ENCODE peak calls at places on chromosomes 5 and 9, in eight cellular contexts. T, X, G, I, Z, N, M and F are unnamed samples. For H3K4me1, the result is how much of the 10 kb centered on the place peaks cover.

GRCh38 chr9:83444110-83444509 is 94.1 kb downstream of the FRMD3 start:
- DNase-seq in T (no peak), M (no peak), Z (no peak), I (no peak), G (peak), N (no peak), X (no peak), F (no peak)

GRCh38 chr9:89419978-89420394 is 77.9 kb downstream of the SEMA4D start:
- DNase-seq in X (no peak), T (peak), Z (no peak), G (no peak), M (no peak), N (no peak), I (no peak), F (peak)

GRCh38 chr9:89380437-89381307 is 62.4 kb downstream of the SECISBP2 start:
- DNase-seq in M (no peak), X (no peak), N (no peak), G (no peak), T (no peak), Z (no peak), I (no peak), F (peak)

GRCh38 chr9:21110708-21111576 is 30.7 kb downstream of the IFNW1 start:
- DNase-seq in Z (no peak), X (peak), N (no peak), T (no peak), G (no peak), M (no peak), I (peak), F (no peak)

GRCh38 chr9:128024761-128025308 is 42.3 kb downstream of the NAIF1 start:
- DNase-seq in Z (no peak), T (no peak), X (no peak), N (no peak), G (no peak), I (no peak), M (no peak), F (no peak)

GRCh38 chr9:36730414-36730813 is 157.7 kb downstream of the MELK start:
- DNase-seq in T (no peak), N (no peak), I (no peak), X (no peak), G (no peak), Z (no peak), M (no peak), F (no peak)

GRCh38 chr5:10702040-10702629 is 58.9 kb downstream of the DAP start:
- DNase-seq in Z (no peak), X (peak), N (no peak), I (peak), M (no peak), G (no peak), T (no peak), F (no peak)

GRCh38 chr5:42767491-42768105 is 11.0 kb downstream of the CCDC152 start:
- DNase-seq in N (no peak), I (peak), T (no peak), Z (no peak), M (no peak), X (no peak), G (no peak), F (no peak)

GRCh38 chr5:110269478-110270142 is 456.9 kb downstream of the TMEM232 start:
- DNase-seq in M (no peak), G (no peak), T (no peak), N (no peak), X (no peak), Z (no peak), I (no peak), F (no peak)

GRCh38 chr5:73119492-73120157 is 750 bp upstream of the TMEM171 start:
- DNase-seq in G (peak), X (no peak), M (no peak), T (peak), N (no peak), I (no peak), Z (no peak), F (peak)

GRCh38 chr9:136831002-136831719 is 11.1 kb upstream of the AJM1 start:
- DNase-seq in G (no peak), I (no peak), T (peak), M (no peak), N (no peak), Z (no peak), X (no peak), F (peak)

GRCh38 chr5:151811593-151812321 is 40.0 kb downstream of the G3BP1 start:
- DNase-seq in G (no peak), N (no peak), Z (no peak), M (no peak), X (no peak), T (no peak), I (peak), F (no peak)

GRCh38 chr5:171122372-171122771 is 186.7 kb upstream of the TLX3 start:
- DNase-seq in T (no peak), G (no peak), Z (no peak), X (no peak), I (no peak), M (no peak), N (no peak), F (no peak)

GRCh38 chr9:121362813-121363585 is 7.1 kb downstream of the STOM start:
- DNase-seq in Z (no peak), X (no peak), I (peak), M (no peak), N (no peak), G (no peak), T (no peak), F (no peak)

GRCh38 chr9:121367651-121368510 is 2.2 kb downstream of the STOM start:
- DNase-seq in N (no peak), T (no peak), G (no peak), I (no peak), M (no peak), X (no peak), Z (no peak), F (no peak)

GRCh38 chr9:121359358-121360294 is 10.4 kb downstream of the STOM start:
- DNase-seq in N (no peak), I (no peak), X (no peak), G (no peak), T (no peak), M (no peak), Z (no peak), F (no peak)

GRCh38 chr9:121360975-121361374 is 9.1 kb downstream of the STOM start:
- DNase-seq in X (no peak), G (no peak), I (peak), T (no peak), Z (no peak), M (no peak), N (no peak), F (no peak)

DNA sequence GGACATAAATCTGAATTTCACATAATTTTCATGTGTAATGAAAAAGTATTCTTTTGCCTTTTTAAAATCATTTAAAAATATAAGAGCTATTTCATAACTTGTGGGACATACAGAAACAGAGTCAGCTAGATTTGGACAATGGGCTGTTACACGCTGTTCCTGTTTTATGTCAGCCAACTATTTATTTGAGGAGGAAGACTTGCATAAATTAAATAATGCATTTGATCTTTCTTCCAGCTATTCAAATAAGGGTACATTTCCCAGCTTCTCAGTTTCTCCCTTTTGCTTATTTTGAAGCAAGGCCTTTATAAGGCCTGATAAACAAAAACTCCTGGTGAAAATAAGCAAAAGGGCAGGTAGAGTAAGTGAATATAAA is 6.5 kb downstream of the STOM start:
- DNase-seq in G (no peak), X (no peak), Z (no peak), M (no peak), I (no peak), N (no peak), T (no peak), F (no peak)
- H3K4me1 ChIP-seq in G (half or more), X (under half), Z (half or more), M (half or more), I (under half), N (under half), T (under half), F (half or more)

GRCh38 chr9:7033611-7034010 is 275.8 kb downstream of the KDM4C start:
- DNase-seq in T (no peak), Z (no peak), X (no peak), M (no peak), I (no peak), N (no peak), G (no peak), F (no peak)

GRCh38 chr9:7028591-7028990 is 270.8 kb downstream of the KDM4C start:
- DNase-seq in T (no peak), Z (no peak), I (peak), G (no peak), N (no peak), X (no peak), M (no peak), F (peak)

GRCh38 chr9:7033091-7033490 is 275.3 kb downstream of the KDM4C start:
- DNase-seq in X (no peak), N (no peak), I (no peak), M (no peak), T (no peak), Z (no peak), G (no peak), F (no peak)

GRCh38 chr9:7027996-7028395 is 270.2 kb downstream of the KDM4C start:
- DNase-seq in M (no peak), X (no peak), N (no peak), Z (no peak), I (no peak), T (no peak), G (no peak), F (no peak)
- H3K4me1 ChIP-seq in M (under half), X (under half), N (under half), Z (under half), I (under half), T (under half), G (under half), F (under half)

DNA sequence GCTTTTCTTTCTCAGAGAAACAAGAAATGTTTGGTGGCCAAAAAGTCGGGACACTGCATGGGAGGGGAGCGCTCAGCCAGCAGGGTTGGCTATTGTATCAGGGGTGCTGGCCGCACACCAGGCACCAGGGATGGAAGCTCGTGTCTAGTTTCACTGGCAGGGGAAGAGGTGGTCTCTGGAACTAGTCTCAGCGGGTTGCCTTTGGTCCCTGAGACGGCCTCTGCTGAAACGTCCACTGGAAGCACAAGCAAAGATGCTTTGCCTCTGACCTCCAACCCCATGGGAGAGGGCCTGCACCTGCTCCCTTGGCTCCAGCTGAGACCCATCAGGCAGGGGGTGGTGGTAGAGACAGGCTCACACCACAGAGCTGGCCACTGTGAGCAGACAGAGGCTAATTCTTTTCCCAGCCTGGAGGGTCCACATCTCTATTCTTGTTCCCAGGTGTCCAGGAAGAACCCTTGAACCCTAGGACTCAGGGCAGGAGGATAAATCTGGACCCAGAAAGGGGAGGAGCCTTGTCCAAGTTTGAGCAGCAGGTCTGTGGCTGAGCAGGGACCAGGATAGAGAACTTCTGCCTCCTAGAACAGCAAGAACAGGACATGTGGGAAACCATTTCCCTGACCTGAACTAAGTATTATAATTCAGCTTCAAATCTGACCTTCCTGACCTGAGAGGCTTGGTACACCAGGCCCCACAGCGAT is 102.6 kb downstream of the RGS3 start:
- DNase-seq in Z (peak), M (no peak), T (no peak), N (no peak), X (no peak), I (no peak), G (no peak), F (peak)
- H3K4me1 ChIP-seq in Z (under half), M (half or more), T (under half), N (under half), X (under half), I (under half), G (half or more), F (half or more)

GRCh38 chr5:158737536-158738027 is 362.1 kb downstream of the EBF1 start:
- DNase-seq in T (no peak), N (no peak), X (no peak), Z (no peak), I (no peak), M (no peak), G (no peak), F (no peak)

GRCh38 chr5:158740358-158740757 is 359.4 kb downstream of the EBF1 start:
- DNase-seq in Z (no peak), I (no peak), M (no peak), T (no peak), X (no peak), G (no peak), N (no peak), F (no peak)

GRCh38 chr5:158739941-158740340 is 359.8 kb downstream of the EBF1 start:
- DNase-seq in M (no peak), N (no peak), Z (no peak), X (no peak), G (no peak), T (no peak), I (no peak), F (no peak)

GRCh38 chr5:158732345-158732744 is 367.4 kb downstream of the EBF1 start:
- DNase-seq in N (no peak), I (no peak), M (no peak), Z (no peak), G (no peak), T (no peak), X (no peak), F (no peak)

GRCh38 chr5:158736134-158736533 is 363.6 kb downstream of the EBF1 start:
- DNase-seq in X (no peak), I (no peak), N (no peak), Z (no peak), G (no peak), M (no peak), T (no peak), F (no peak)
- H3K4me1 ChIP-seq in X (under half), I (under half), N (under half), Z (under half), G (under half), M (under half), T (under half), F (under half)

GRCh38 chr5:78731884-78732283 is 83.3 kb upstream of the LHFPL2 start:
- DNase-seq in T (no peak), X (no peak), I (peak), N (no peak), Z (no peak), G (no peak), M (no peak), F (no peak)
- H3K4me1 ChIP-seq in T (under half), X (under half), I (under half), N (under half), Z (under half), G (under half), M (under half), F (under half)

GRCh38 chr5:138955013-138955660 is 80.0 kb upstream of the LRRTM2 start:
- DNase-seq in T (no peak), M (no peak), N (no peak), Z (no peak), I (peak), X (no peak), G (no peak), F (peak)

GRCh38 chr5:138954257-138955012 is 79.3 kb upstream of the LRRTM2 start:
- DNase-seq in G (no peak), T (no peak), X (no peak), Z (no peak), M (no peak), N (no peak), I (no peak), F (peak)

GRCh38 chr5:138952962-138953361 is 77.8 kb upstream of the LRRTM2 start:
- DNase-seq in T (no peak), G (no peak), N (no peak), X (no peak), Z (peak), M (no peak), I (no peak), F (peak)

GRCh38 chr5:138951986-138952735 is 77.0 kb upstream of the LRRTM2 start:
- DNase-seq in I (no peak), G (no peak), T (no peak), Z (no peak), M (no peak), N (no peak), X (no peak), F (no peak)

GRCh38 chr5:138953370-138954256 is 78.5 kb upstream of the LRRTM2 start:
- DNase-seq in G (peak), X (no peak), T (no peak), I (peak), N (no peak), M (peak), Z (peak), F (peak)
- H3K4me1 ChIP-seq in G (half or more), X (under half), T (under half), I (under half), N (under half), M (half or more), Z (under half), F (under half)

GRCh38 chr5:154780128-154780527 is 25.0 kb downstream of the LARP1 start:
- DNase-seq in G (no peak), I (no peak), Z (no peak), T (no peak), N (no peak), M (no peak), X (no peak), F (no peak)
- H3K4me1 ChIP-seq in G (half or more), I (under half), Z (half or more), T (half or more), N (under half), M (half or more), X (under half), F (half or more)

DNA sequence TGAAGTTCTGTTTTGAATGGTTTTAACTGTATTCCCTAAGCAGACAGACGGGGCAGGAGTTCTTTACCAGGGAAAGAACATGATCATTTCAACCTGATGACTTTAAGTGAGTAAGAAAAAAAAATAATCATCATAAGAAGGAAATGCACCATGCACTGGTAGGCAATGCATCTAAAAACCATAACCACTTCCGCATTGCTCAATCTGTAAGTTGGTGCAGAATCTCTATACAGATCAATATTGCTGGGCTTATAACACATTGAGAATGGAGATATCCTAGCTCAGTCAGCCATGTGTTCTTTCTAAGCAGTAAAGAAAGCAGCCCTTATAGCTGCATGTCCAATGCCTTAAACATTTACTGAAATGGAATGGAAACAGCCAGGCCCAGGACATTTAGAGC is 407.1 kb upstream of the DMAC1 start:
- DNase-seq in G (no peak), N (no peak), Z (no peak), M (no peak), I (no peak), T (no peak), X (no peak), F (no peak)
- H3K4me1 ChIP-seq in G (under half), N (under half), Z (under half), M (under half), I (under half), T (under half), X (under half), F (under half)